ENCODE peak calls at places on chromosomes 7 and 10, in seven cellular contexts. One of them, this sample, is unnamed.

GRCh38 chr7:4151524-4151923 is 530.6 kb upstream of the FOXK1 start:
- DNase-seq in endothelial cell: no peak
- DNase-seq in heart right ventricle: no peak
- DNase-seq in caudate nucleus: no peak
- DNase-seq in kidney: no peak
- DNase-seq in naive thymus-derived CD4-positive, alpha-beta T cell: no peak
- DNase-seq in NAMALWA: no peak
- DNase-seq in this sample: no peak

GRCh38 chr7:151003572-151003971 is 12.8 kb downstream of the NOS3 start:
- DNase-seq in endothelial cell: no peak
- DNase-seq in heart right ventricle: no peak
- DNase-seq in caudate nucleus: no peak
- DNase-seq in kidney: no peak
- DNase-seq in naive thymus-derived CD4-positive, alpha-beta T cell: no peak
- DNase-seq in NAMALWA: no peak
- DNase-seq in this sample: peak

GRCh38 chr7:47290867-47291266 is 291.0 kb downstream of the TNS3 start:
- DNase-seq in endothelial cell: no peak
- DNase-seq in heart right ventricle: no peak
- DNase-seq in caudate nucleus: no peak
- DNase-seq in kidney: no peak
- DNase-seq in naive thymus-derived CD4-positive, alpha-beta T cell: no peak
- DNase-seq in NAMALWA: no peak
- DNase-seq in this sample: no peak

GRCh38 chr10:49397036-49397999 is 1.4 kb upstream of the DRGX start:
- DNase-seq in endothelial cell: peak
- DNase-seq in heart right ventricle: no peak
- DNase-seq in caudate nucleus: no peak
- DNase-seq in kidney: peak
- DNase-seq in naive thymus-derived CD4-positive, alpha-beta T cell: no peak
- DNase-seq in NAMALWA: no peak
- DNase-seq in this sample: no peak

GRCh38 chr7:37117261-37117660 is 331.4 kb downstream of the ELMO1 start:
- DNase-seq in endothelial cell: no peak
- DNase-seq in heart right ventricle: no peak
- DNase-seq in caudate nucleus: no peak
- DNase-seq in kidney: no peak
- DNase-seq in naive thymus-derived CD4-positive, alpha-beta T cell: no peak
- DNase-seq in NAMALWA: no peak
- DNase-seq in this sample: no peak

GRCh38 chr7:127186686-127187085 is 66.1 kb downstream of the GRM8 start:
- DNase-seq in endothelial cell: no peak
- DNase-seq in heart right ventricle: no peak
- DNase-seq in caudate nucleus: no peak
- DNase-seq in kidney: no peak
- DNase-seq in naive thymus-derived CD4-positive, alpha-beta T cell: no peak
- DNase-seq in NAMALWA: no peak
- DNase-seq in this sample: no peak

GRCh38 chr7:5630670-5631069 is 150.8 kb downstream of the RNF216 start:
- DNase-seq in endothelial cell: no peak
- DNase-seq in heart right ventricle: no peak
- DNase-seq in caudate nucleus: no peak
- DNase-seq in kidney: no peak
- DNase-seq in naive thymus-derived CD4-positive, alpha-beta T cell: no peak
- DNase-seq in NAMALWA: no peak
- DNase-seq in this sample: no peak

GRCh38 chr7:100674441-100675407 is 1.2 kb downstream of the GNB2 start:
- DNase-seq in endothelial cell: peak
- DNase-seq in heart right ventricle: peak
- DNase-seq in caudate nucleus: no peak
- DNase-seq in kidney: peak
- DNase-seq in naive thymus-derived CD4-positive, alpha-beta T cell: peak
- DNase-seq in NAMALWA: peak
- DNase-seq in this sample: peak

GRCh38 chr7:17147409-17147808 is 151.0 kb upstream of the AHR start:
- DNase-seq in endothelial cell: no peak
- DNase-seq in heart right ventricle: no peak
- DNase-seq in caudate nucleus: no peak
- DNase-seq in kidney: no peak
- DNase-seq in naive thymus-derived CD4-positive, alpha-beta T cell: no peak
- DNase-seq in NAMALWA: no peak
- DNase-seq in this sample: no peak

GRCh38 chr7:22147868-22148267 is 202.2 kb upstream of the CDCA7L start:
- DNase-seq in endothelial cell: no peak
- DNase-seq in heart right ventricle: no peak
- DNase-seq in caudate nucleus: no peak
- DNase-seq in kidney: no peak
- DNase-seq in naive thymus-derived CD4-positive, alpha-beta T cell: no peak
- DNase-seq in NAMALWA: no peak
- DNase-seq in this sample: no peak

GRCh38 chr7:158093156-158093796 is 494.3 kb downstream of the PTPRN2 start:
- DNase-seq in endothelial cell: no peak
- DNase-seq in heart right ventricle: no peak
- DNase-seq in caudate nucleus: no peak
- DNase-seq in kidney: peak
- DNase-seq in naive thymus-derived CD4-positive, alpha-beta T cell: no peak
- DNase-seq in NAMALWA: no peak
- DNase-seq in this sample: peak

GRCh38 chr7:93442478-93443224 is 131.9 kb downstream of the CALCR start:
- DNase-seq in endothelial cell: peak
- DNase-seq in heart right ventricle: no peak
- DNase-seq in caudate nucleus: no peak
- DNase-seq in kidney: no peak
- DNase-seq in naive thymus-derived CD4-positive, alpha-beta T cell: peak
- DNase-seq in NAMALWA: peak
- DNase-seq in this sample: no peak

GRCh38 chr10:3468919-3469638 is 296.5 kb upstream of the PITRM1 start:
- DNase-seq in endothelial cell: no peak
- DNase-seq in heart right ventricle: peak
- DNase-seq in caudate nucleus: no peak
- DNase-seq in kidney: no peak
- DNase-seq in naive thymus-derived CD4-positive, alpha-beta T cell: no peak
- DNase-seq in NAMALWA: no peak
- DNase-seq in this sample: peak

GRCh38 chr10:85045046-85045445 is 716.7 kb downstream of the CCSER2 start:
- DNase-seq in endothelial cell: no peak
- DNase-seq in heart right ventricle: no peak
- DNase-seq in caudate nucleus: no peak
- DNase-seq in kidney: no peak
- DNase-seq in naive thymus-derived CD4-positive, alpha-beta T cell: no peak
- DNase-seq in NAMALWA: no peak
- DNase-seq in this sample: no peak

GRCh38 chr10:90571876-90572275 is 286.0 kb downstream of the HTR7 start:
- DNase-seq in endothelial cell: no peak
- DNase-seq in heart right ventricle: no peak
- DNase-seq in caudate nucleus: no peak
- DNase-seq in kidney: no peak
- DNase-seq in naive thymus-derived CD4-positive, alpha-beta T cell: no peak
- DNase-seq in NAMALWA: no peak
- DNase-seq in this sample: no peak

This sample was measured in right cardiac atrium.